ENCODE peak calls at places on chromosomes 7 and 10, in four cellular contexts. A is naive thymus-derived CD4-positive, alpha-beta T cell; N is CD8-positive, alpha-beta T cell; P is upper lobe of right lung. R is an unnamed sample. For H3K4me1, the result is how much of the 10 kb centered on the place peaks cover.

GRCh38 chr7:44322631-44323363 is 2.6 kb downstream of the CAMK2B start:
- DNase-seq in A (no peak), N (no peak), P (no peak), R (peak)

GRCh38 chr10:5891009-5891408 is 966 bp downstream of the FBH1 start:
- DNase-seq in A (no peak), N (no peak), P (no peak), R (no peak)

GRCh38 chr10:62395892-62396291 is 21.7 kb downstream of the ZNF365 start:
- DNase-seq in A (no peak), N (no peak), P (no peak), R (no peak)

GRCh38 chr7:141463986-141464385 is 87.2 kb upstream of the AGK start:
- DNase-seq in A (no peak), N (no peak), P (no peak), R (no peak)

GRCh38 chr7:158102897-158103296 is 484.7 kb downstream of the PTPRN2 start:
- DNase-seq in A (no peak), N (no peak), P (peak), R (no peak)

GRCh38 chr7:105800442-105800841 is 76.0 kb downstream of the ATXN7L1 start:
- DNase-seq in A (no peak), N (no peak), P (no peak), R (no peak)

GRCh38 chr10:12717981-12718707 is 283.4 kb downstream of the CCDC3 start:
- DNase-seq in A (no peak), N (no peak), P (no peak), R (no peak)

GRCh38 chr7:110177463-110177862 is 913.5 kb upstream of the LRRN3 start:
- DNase-seq in A (no peak), N (no peak), P (no peak), R (no peak)

GRCh38 chr10:117780411-117780810 is 237.9 kb downstream of the EMX2 start:
- DNase-seq in A (no peak), N (no peak), P (no peak), R (no peak)

GRCh38 chr10:33074443-33074842 is 116.4 kb upstream of the ITGB1 start:
- DNase-seq in A (no peak), N (no peak), P (no peak), R (no peak)
- H3K27ac ChIP-seq in A (no peak), N (no peak), P (no peak), R (peak)

GRCh38 chr10:119665901-119666708 is 14.9 kb downstream of the BAG3 start:
- DNase-seq in A (no peak), N (no peak), P (no peak), R (no peak)

GRCh38 chr10:119667562-119668328 is 16.6 kb downstream of the BAG3 start:
- DNase-seq in A (no peak), N (no peak), P (no peak), R (peak)

GRCh38 chr10:119666709-119667004 is 15.5 kb downstream of the BAG3 start:
- DNase-seq in A (no peak), N (no peak), P (no peak), R (no peak)

GRCh38 chr10:119659951-119660350 is 8.8 kb downstream of the BAG3 start:
- DNase-seq in A (no peak), N (no peak), P (no peak), R (peak)

DNA sequence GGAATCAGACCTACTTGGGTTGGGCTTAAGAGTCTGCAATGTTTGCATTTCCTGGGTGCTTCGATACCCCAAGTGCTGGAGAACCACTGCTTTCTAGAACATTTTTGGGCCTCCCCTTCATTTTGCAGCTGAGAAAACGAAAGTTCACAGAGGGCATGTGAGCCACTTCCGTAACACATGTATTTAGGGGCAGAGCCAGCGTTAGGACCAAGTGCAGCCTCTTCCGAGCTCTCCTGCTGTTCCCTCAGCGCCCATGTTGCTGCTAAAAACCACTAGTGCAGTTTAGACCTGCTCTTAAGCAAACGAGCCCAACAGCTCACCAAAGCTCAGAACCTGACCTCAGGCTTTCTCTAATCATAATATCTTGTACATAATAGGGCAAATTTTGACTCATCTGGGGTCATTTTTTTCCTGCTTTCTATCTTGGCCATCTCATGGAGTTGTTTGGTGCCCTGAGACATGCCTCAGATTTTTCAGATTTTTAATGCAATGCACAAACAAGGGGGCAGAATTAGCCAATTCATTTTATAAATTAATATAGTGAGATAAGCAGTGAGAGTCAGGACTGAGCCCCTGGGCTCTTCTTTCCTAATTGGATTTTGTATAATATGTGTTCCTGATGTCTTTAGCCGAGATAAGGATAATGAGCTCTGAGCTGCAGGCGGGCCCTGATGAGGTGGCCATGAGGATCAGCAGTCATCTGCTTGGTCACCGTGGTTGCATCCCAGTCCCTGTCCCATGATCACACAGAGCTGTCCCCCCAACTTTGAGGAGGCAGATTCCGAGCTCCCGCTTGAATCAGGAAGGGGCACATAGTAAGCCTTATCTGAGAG is 12.9 kb downstream of the BAG3 start:
- DNase-seq in A (peak), N (peak), P (no peak), R (no peak)
- H3K4me1 ChIP-seq in A (under half), N (under half), P (half or more), R (half or more)

GRCh38 chr10:98033515-98033914 is 3.1 kb upstream of the CRTAC1 start:
- DNase-seq in A (no peak), N (no peak), P (no peak), R (no peak)

GRCh38 chr10:98041352-98042043 is 11.1 kb upstream of the CRTAC1 start:
- DNase-seq in A (no peak), N (peak), P (peak), R (peak)

GRCh38 chr10:98035599-98035998 is 5.2 kb upstream of the CRTAC1 start:
- DNase-seq in A (no peak), N (no peak), P (no peak), R (no peak)

GRCh38 chr10:98039690-98040381 is 9.4 kb upstream of the CRTAC1 start:
- DNase-seq in A (no peak), N (no peak), P (no peak), R (no peak)

DNA sequence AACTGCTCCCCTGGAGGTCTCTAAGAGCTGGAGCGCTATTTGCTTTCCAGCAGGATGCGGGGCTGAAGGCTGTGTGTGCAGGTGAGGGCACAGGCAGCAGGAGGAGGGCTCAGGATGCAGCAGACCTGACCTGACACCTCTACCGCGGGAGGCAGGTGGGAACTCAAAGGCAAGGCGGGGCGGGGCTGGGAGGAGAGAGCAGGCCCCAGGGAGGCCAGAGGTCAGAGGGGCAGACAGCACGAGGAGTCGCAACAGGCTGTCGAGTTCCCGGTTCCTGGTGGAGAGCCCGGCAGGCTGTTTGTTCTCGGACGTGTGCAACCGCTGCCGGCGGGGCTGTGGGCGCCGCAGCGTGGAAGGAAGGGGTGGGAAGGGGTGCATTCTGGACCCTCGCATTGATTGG is 7.9 kb upstream of the CRTAC1 start:
- DNase-seq in A (no peak), N (no peak), P (peak), R (no peak)
- H3K27ac ChIP-seq in A (no peak), N (no peak), P (no peak), R (no peak)

DNA sequence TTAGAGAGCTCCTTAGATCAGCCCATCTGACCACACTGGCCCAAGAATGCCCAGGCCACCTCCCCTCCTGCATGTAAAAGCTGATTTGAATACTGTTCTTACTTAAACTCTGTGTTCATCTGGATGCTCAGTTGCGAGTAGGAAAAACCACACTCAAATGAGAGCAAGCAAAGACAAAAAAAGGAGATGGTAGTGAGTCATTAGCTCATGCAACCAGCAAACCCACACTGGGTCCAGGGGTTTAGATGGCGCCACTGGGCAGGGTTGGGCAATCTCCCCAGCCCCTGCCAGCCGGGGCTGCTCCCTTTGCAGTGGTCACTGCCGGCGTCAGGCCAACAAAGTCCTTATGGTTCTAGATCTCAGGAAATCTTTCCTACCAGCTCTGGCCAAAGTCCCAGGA is 32.7 kb downstream of the TSPAN15 start:
- DNase-seq in A (no peak), N (no peak), P (no peak), R (no peak)
- H3K4me1 ChIP-seq in A (under half), N (under half), P (under half), R (half or more)